ENCODE peak calls at places on chromosome 16, in ten cellular contexts. H is AG10803, S is stomach, G is lower leg skin, F is lung, C is dorsolateral prefrontal cortex, X is colonic mucosa, P is adrenal gland, R is cardiac muscle cell, L is Peyer's patch. M is an unnamed sample.

GRCh38 chr16:2912330-2913199 is 834 bp downstream of the FLYWCH1 start:
- DNase-seq in P (peak; percentile 70), H (peak; percentile 70), S (peak; percentile 33), X (peak; percentile 47), C (no peak), F (no peak), L (peak; percentile 63), G (peak; percentile 90), R (peak; percentile 44), M (peak; percentile 38)

GRCh38 chr16:74623846-74624245 is 16.9 kb upstream of the GLG1 start:
- DNase-seq in X (no peak), H (no peak), G (peak; percentile 71), S (peak; percentile 24), F (no peak), C (no peak), L (no peak), R (no peak), P (peak; percentile 45), M (no peak)

GRCh38 chr16:71552698-71553503 is 24.0 kb downstream of the TAT start:
- DNase-seq in S (no peak), P (no peak), G (no peak), R (no peak), H (no peak), X (no peak), L (no peak), C (no peak), F (no peak), M (no peak)

GRCh38 chr16:46737621-46738214 is 10.4 kb downstream of the MYLK3 start:
- DNase-seq in H (no peak), S (no peak), R (no peak), X (no peak), F (no peak), L (no peak), C (peak; percentile 16), P (no peak), G (no peak), M (no peak)

GRCh38 chr16:85376292-85377095 is 236.6 kb upstream of the GSE1 start:
- DNase-seq in S (peak; percentile 67), G (no peak), P (peak; percentile 83), X (peak; percentile 74), R (no peak), C (peak; percentile 50), F (no peak), H (peak; percentile 43), L (no peak), M (no peak)

GRCh38 chr16:73071131-73071940 is 23.4 kb upstream of the ZFHX3 start:
- DNase-seq in S (peak; percentile 59), L (peak; percentile 62), P (peak; percentile 78), R (peak; percentile 78), H (no peak), X (peak; percentile 55), F (no peak), C (no peak), G (peak; percentile 88), M (no peak)

GRCh38 chr16:450800-451512 is 25.5 kb downstream of the RAB11FIP3 start:
- DNase-seq in R (no peak), F (no peak), H (no peak), S (no peak), G (no peak), L (no peak), P (no peak), X (no peak), C (no peak), M (no peak)

GRCh38 chr16:85398688-85399582 is 214.2 kb upstream of the GSE1 start:
- DNase-seq in F (no peak), P (no peak), S (no peak), H (no peak), G (peak; percentile 58), X (peak; percentile 12), L (no peak), R (no peak), C (no peak), M (peak; percentile 10)

GRCh38 chr16:30032083-30032819 is 1.2 kb upstream of the TLCD3B start:
- DNase-seq in X (peak; percentile 61), F (no peak), L (no peak), S (peak; percentile 48), R (peak; percentile 71), G (no peak), H (peak; percentile 58), P (peak; percentile 84), C (no peak), M (peak; percentile 41)

GRCh38 chr16:20866161-20866772 is 33.9 kb downstream of the DCUN1D3 start:
- DNase-seq in G (peak; percentile 87), S (peak; percentile 27), H (peak; percentile 86), C (peak; percentile 44), P (peak; percentile 92), X (peak; percentile 30), F (no peak), R (peak; percentile 32), L (no peak), M (no peak)

DNA sequence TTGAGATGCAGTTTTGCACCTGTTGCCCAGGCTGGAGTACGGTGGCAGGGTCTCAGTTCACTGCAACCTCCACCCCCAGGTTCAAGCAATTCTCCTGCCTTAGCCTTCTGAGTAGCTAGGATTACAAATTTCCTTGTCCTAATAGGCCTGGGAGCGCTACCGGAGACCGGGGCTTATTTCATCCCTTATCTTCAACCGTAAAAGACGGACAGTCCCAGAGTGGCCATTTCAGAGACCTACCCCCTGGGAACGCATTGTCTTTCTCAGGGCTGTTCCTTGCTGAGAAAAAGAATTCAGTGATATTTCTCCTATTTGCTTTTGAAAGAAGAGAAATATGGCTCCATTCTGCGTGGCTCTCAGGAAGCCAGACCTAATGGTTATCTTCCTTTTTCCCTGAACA is 39.6 kb upstream of the GINS3 start:
- DNase-seq in G (no peak), C (no peak), P (no peak), X (no peak), R (no peak), F (no peak), S (no peak), H (no peak), L (no peak), M (no peak)
- TF ChIP-seq CTCF in G (no peak), C (no peak), P (no peak), X (no peak), R (no peak), F (no peak), S (no peak), H (no peak), L (no peak), M (no peak)

GRCh38 chr16:88489163-88489721 is 36.2 kb downstream of the ZFPM1 start:
- DNase-seq in C (no peak), S (peak; percentile 77), P (no peak), G (no peak), X (peak; percentile 66), L (peak; percentile 71), F (no peak), H (no peak), R (no peak), M (no peak)

GRCh38 chr16:88486398-88487123 is 33.5 kb downstream of the ZFPM1 start:
- DNase-seq in R (no peak), L (no peak), H (no peak), G (no peak), F (no peak), X (no peak), S (no peak), C (no peak), P (no peak), M (no peak)

GRCh38 chr16:88487124-88487432 is 34.0 kb downstream of the ZFPM1 start:
- DNase-seq in G (no peak), C (no peak), P (no peak), X (no peak), H (no peak), S (no peak), F (no peak), L (no peak), R (no peak), M (no peak)

GRCh38 chr16:88491001-88491559 is 38.0 kb downstream of the ZFPM1 start:
- DNase-seq in F (no peak), G (no peak), C (no peak), S (no peak), R (no peak), P (no peak), L (no peak), X (no peak), H (no peak), M (no peak)

GRCh38 chr16:88487920-88488842 is 35.1 kb downstream of the ZFPM1 start:
- DNase-seq in G (no peak), L (peak; percentile 99), F (no peak), H (no peak), C (no peak), X (peak; percentile 96), S (peak; percentile 96), R (no peak), P (peak; percentile 76), M (no peak)
- TF ChIP-seq CTCF in G (no peak), L (peak; percentile 25), F (no peak), H (no peak), C (no peak), X (no peak), S (no peak), R (no peak), P (no peak), M (no peak)

GRCh38 chr16:81729451-81729850 is 49.6 kb upstream of the PLCG2 start:
- DNase-seq in S (no peak), R (no peak), X (no peak), G (no peak), C (no peak), P (no peak), L (no peak), F (no peak), H (no peak), M (no peak)
- TF ChIP-seq CTCF in S (no peak), R (no peak), X (no peak), G (no peak), C (no peak), P (no peak), L (no peak), F (no peak), H (no peak), M (no peak)

GRCh38 chr16:47949276-47949675 is 206.5 kb downstream of the ABCC12 start:
- DNase-seq in C (no peak), X (no peak), S (no peak), F (no peak), R (no peak), L (no peak), P (no peak), G (no peak), H (no peak), M (no peak)

GRCh38 chr16:47946077-47946476 is 209.7 kb downstream of the ABCC12 start:
- DNase-seq in L (no peak), R (no peak), F (no peak), S (no peak), G (no peak), H (no peak), X (no peak), P (no peak), C (no peak), M (no peak)

GRCh38 chr16:47943235-47943634 is 212.6 kb downstream of the ABCC12 start:
- DNase-seq in P (no peak), L (no peak), R (no peak), H (no peak), X (no peak), S (no peak), G (no peak), C (no peak), F (no peak), M (no peak)

GRCh38 chr16:47944589-47944988 is 211.2 kb downstream of the ABCC12 start:
- DNase-seq in P (no peak), H (no peak), R (no peak), F (no peak), L (no peak), X (no peak), C (no peak), G (no peak), S (no peak), M (no peak)

DNA sequence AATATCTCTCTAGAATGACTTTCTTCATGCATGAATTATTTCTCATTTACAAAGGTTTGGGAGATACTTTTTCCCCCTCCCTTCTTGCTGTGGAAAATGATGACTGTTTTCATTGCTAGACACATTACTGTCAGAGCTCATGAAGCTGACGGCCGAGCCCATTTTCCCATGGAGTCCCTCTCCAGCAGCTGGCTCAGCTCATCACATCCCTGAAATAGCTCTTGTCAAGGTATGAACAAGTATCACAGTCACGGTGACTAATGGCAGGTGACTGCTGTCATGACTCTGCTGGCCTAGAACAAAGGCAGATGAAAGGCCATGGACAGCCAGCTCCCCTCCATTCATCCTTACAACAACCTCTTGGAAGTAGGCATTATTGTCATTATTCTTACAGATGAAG is 208.1 kb downstream of the ABCC12 start:
- DNase-seq in H (no peak), P (no peak), R (no peak), X (no peak), S (no peak), L (no peak), C (no peak), G (no peak), F (no peak), M (no peak)
- TF ChIP-seq CTCF in H (no peak), P (no peak), R (no peak), X (no peak), S (no peak), L (no peak), C (no peak), G (no peak), F (no peak), M (no peak)

M was measured in natural killer cell.